ENCODE peak calls at places on chromosome 19, in four cellular contexts. E is left ventricle myocardium inferior, D is heart right ventricle, Z is cardiac muscle cell. J is an unnamed sample.

GRCh38 chr19:21052902-21053301 is 29.1 kb upstream of the ZNF714 start:
- DNase-seq in E (no peak), D (no peak), Z (no peak), J (no peak)

GRCh38 chr19:1315470-1316166 is 29.9 kb downstream of the EFNA2 start:
- DNase-seq in E (peak; percentile 53), D (peak; percentile 26), Z (peak; percentile 64), J (peak; percentile 67)

GRCh38 chr19:16266586-16266942 is 58.1 kb upstream of the KLF2 start:
- DNase-seq in E (no peak), D (no peak), Z (no peak), J (no peak)

GRCh38 chr19:50167314-50167721 is 4.2 kb upstream of the IZUMO2 start:
- DNase-seq in E (no peak), D (no peak), Z (no peak), J (no peak)

GRCh38 chr19:37977992-37978391 is 71.0 kb downstream of the SIPA1L3 start:
- DNase-seq in E (no peak), D (peak; percentile 14), Z (peak; percentile 57), J (no peak)

GRCh38 chr19:38707512-38708114 is 36.7 kb downstream of the CAPN12 start:
- DNase-seq in E (peak; percentile 76), D (peak; percentile 84), Z (peak; percentile 61), J (peak; percentile 72)

GRCh38 chr19:2053601-2054389 is 2.8 kb upstream of the MKNK2 start:
- DNase-seq in E (peak; percentile 86), D (peak; percentile 76), Z (peak; percentile 97), J (peak; percentile 88)

GRCh38 chr19:36605101-36605838 is at the start of gene ZNF382:
- DNase-seq in E (peak; percentile 83), D (peak; percentile 81), Z (peak; percentile 77), J (peak; percentile 82)

GRCh38 chr19:49910179-49910578 is 13.5 kb upstream of the IL4I1 start:
- DNase-seq in E (no peak), D (no peak), Z (no peak), J (no peak)

GRCh38 chr19:50794074-50794777 is 4.0 kb downstream of the ACP4 start:
- DNase-seq in E (no peak), D (no peak), Z (no peak), J (no peak)

GRCh38 chr19:48501446-48501960 is 10.1 kb downstream of the LMTK3 start:
- DNase-seq in E (no peak), D (no peak), Z (no peak), J (no peak)

GRCh38 chr19:42693760-42694350 is 46.4 kb downstream of the PSG3 start:
- DNase-seq in E (no peak), D (no peak), Z (peak; percentile 50), J (peak; percentile 27)

GRCh38 chr19:48110350-48110966 is at the start of gene PLA2G4C:
- DNase-seq in E (peak; percentile 92), D (peak; percentile 92), Z (peak; percentile 95), J (peak; percentile 93)

DNA sequence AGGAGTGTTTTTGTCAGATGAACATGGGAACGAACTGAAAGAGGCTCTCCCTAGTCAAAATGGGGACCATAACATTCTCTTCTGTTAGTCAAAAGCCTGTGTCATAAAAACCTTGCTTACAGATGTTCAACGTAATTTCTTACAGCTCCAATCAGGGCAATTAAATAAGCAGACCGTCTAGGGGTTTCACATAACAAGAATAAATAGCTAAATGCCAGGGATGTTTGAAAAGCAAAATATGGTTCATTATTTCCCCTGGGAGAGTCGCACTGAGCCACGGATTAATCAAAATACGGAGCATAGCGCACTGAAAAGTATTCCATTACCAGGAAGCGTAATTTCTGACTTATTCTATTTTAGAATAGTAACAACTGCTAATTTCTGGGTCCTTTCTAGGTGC is 63.7 kb upstream of the MRI1 start:
- DNase-seq in E (no peak), D (no peak), Z (no peak), J (no peak)
- H3K4me3 ChIP-seq in E (no peak overlapping the region), D (no peak overlapping the region), Z (no peak overlapping the region), J (no peak overlapping the region)

DNA sequence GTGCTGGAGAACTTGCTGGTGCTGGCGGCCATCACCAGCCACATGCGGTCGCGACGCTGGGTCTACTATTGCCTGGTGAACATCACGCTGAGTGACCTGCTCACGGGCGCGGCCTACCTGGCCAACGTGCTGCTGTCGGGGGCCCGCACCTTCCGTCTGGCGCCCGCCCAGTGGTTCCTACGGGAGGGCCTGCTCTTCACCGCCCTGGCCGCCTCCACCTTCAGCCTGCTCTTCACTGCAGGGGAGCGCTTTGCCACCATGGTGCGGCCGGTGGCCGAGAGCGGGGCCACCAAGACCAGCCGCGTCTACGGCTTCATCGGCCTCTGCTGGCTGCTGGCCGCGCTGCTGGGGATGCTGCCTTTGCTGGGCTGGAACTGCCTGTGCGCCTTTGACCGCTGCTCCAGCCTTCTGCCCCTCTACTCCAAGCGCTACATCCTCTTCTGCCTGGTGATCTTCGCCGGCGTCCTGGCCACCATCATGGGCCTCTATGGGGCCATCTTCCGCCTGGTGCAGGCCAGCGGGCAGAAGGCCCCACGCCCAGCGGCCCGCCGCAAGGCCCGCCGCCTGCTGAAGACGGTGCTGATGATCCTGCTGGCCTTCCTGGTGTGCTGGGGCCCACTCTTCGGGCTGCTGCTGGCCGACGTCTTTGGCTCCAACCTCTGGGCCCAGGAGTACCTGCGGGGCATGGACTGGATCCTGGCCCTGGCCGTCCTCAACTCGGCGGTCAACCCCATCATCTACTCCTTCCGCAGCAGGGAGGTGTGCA is 587 bp downstream of the S1PR4 start:
- DNase-seq in E (no peak), D (no peak), Z (no peak), J (no peak)
- H3K27ac ChIP-seq in E (peak overlapping the region; percentile 55), D (peak overlapping the region; percentile 98), Z (no peak overlapping the region), J (no peak overlapping the region)

GRCh38 chr19:33310606-33311325 is 8.4 kb upstream of the CEBPA start:
- DNase-seq in E (no peak), D (no peak), Z (no peak), J (no peak)
- TF ChIP-seq CTCF in E (no peak), D (no peak), Z (no peak), J (no peak)

GRCh38 chr19:43784981-43785808 is 4.4 kb upstream of the KCNN4 start:
- DNase-seq in E (no peak), D (peak; percentile 50), Z (peak; percentile 72), J (peak; percentile 42)
- H3K4me3 ChIP-seq in E (no peak overlapping the region), D (no peak overlapping the region), Z (no peak overlapping the region), J (no peak overlapping the region)

DNA sequence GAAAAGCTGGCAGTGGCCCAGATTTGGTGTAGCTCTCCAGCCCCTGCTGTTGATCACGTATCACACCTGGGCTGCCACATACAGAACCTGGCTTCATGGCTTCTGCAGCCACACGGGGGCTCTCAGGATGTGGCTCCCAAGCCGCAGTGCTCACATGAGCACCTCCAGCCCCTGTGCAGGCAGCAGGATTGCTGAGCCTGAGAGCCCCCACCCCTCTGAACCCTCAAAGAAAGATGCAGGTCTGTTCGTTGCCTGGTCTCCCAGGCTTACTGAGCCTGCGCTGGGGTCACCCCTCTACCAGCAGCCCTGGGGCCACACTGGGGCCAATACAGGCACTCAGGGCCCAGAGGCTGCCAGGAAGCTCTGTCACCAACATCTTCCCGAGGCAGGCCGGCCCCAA is 2.7 kb downstream of the PLEKHF1 start:
- DNase-seq in E (no peak), D (no peak), Z (no peak), J (no peak)
- H3K27ac ChIP-seq in E (peak overlapping the region; percentile 98), D (peak overlapping the region; percentile 85), Z (no peak overlapping the region), J (no peak overlapping the region)

GRCh38 chr19:29671393-29672076 is 6.3 kb downstream of the PLEKHF1 start:
- DNase-seq in E (peak; percentile 68), D (peak; percentile 46), Z (peak; percentile 60), J (peak; percentile 46)
- TF ChIP-seq CTCF in E (peak; percentile 57), D (peak; percentile 11), Z (peak; percentile 24), J (peak; percentile 11)

GRCh38 chr19:10136936-10137335 is 17.2 kb upstream of the EIF3G start:
- DNase-seq in E (no peak), D (no peak), Z (no peak), J (no peak)
- H3K4me3 ChIP-seq in E (no peak overlapping the region), D (no peak overlapping the region), Z (no peak overlapping the region), J (no peak overlapping the region)

DNA sequence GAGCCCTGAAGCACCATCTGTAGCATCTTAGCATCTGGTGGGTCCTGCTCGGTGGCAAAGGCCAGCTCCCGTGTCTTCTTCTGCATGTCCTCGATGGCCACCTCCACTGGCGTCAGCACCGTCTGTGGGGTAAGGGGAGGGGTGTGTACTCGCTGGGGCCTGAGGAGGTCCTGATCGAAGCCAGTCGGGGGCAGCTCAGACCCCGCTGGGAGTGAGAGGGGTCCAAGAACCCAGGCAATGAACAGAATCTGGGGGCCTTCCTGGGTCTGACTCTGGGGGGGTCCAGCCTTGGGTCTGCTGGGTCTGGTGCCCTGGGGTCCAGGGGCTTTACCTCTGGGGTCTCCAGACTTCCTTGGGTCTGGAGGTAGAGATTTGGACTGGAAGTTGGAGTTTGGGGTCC is 3.6 kb upstream of the KANK2 start:
- DNase-seq in E (no peak), D (no peak), Z (no peak), J (no peak)
- H3K27ac ChIP-seq in E (peak overlapping the region; percentile 95), D (no peak overlapping the region), Z (no peak overlapping the region), J (no peak overlapping the region)

GRCh38 chr19:41294393-41294792 is 15.6 kb upstream of the CCDC97 start:
- DNase-seq in E (no peak), D (no peak), Z (no peak), J (no peak)

DNA sequence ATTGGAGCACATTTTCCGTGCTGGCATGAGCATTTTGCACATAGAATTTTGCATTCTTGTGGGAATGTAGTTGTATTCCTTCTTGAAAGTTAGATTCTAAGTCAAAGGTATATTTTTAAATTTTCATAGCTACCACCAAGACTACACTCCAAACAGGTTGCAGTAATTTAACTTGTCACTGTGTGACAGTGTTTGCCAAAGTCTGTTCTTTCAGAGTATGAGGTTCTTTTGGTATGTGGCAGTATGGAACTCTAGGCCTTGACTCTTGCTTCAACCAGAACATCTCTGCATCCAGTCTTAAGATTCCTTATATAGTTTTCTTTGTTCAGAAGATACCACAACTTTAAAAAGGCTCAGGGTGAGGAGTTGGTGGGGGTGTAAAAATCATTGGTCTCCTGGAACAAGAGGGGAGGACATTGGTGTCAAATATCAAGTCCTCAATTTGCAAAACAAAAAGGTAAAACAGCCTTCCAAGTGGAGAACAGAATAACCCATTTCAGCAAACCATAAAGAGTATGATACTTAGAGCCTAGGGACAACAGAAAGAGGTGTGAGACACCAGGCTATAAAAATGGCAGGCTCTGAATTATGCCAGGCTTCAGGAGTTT is 21.0 kb upstream of the CCDC97 start:
- DNase-seq in E (no peak), D (no peak), Z (no peak), J (no peak)
- TF ChIP-seq CTCF in E (no peak), D (no peak), Z (no peak), J (no peak)